ENCODE peak calls at places on chromosomes 12 and 14, in nine cellular contexts. One of them, this sample, is unnamed. For H3K4me1, the result is how much of the 10 kb centered on the place peaks cover.

GRCh38 chr14:21300892-21301291 is 21.0 kb downstream of the RPGRIP1 start:
- DNase-seq in heart left ventricle: peak
- DNase-seq in upper lobe of left lung: peak
- DNase-seq in breast epithelium: no peak
- DNase-seq in stomach: peak
- DNase-seq in Peyer's patch: peak
- DNase-seq in HepG2: no peak
- DNase-seq in suprapubic skin: no peak
- DNase-seq in IMR-90: no peak
- DNase-seq in this sample: peak

GRCh38 chr14:100538566-100539318 is 48.5 kb downstream of the BEGAIN start:
- DNase-seq in heart left ventricle: peak
- DNase-seq in upper lobe of left lung: no peak
- DNase-seq in breast epithelium: no peak
- DNase-seq in stomach: no peak
- DNase-seq in Peyer's patch: peak
- DNase-seq in HepG2: no peak
- DNase-seq in suprapubic skin: peak
- DNase-seq in IMR-90: no peak
- DNase-seq in this sample: peak

GRCh38 chr14:21267886-21268611 is 1.2 kb downstream of the HNRNPC start:
- DNase-seq in heart left ventricle: no peak
- DNase-seq in upper lobe of left lung: peak
- DNase-seq in breast epithelium: no peak
- DNase-seq in stomach: no peak
- DNase-seq in Peyer's patch: no peak
- DNase-seq in HepG2: no peak
- DNase-seq in suprapubic skin: no peak
- DNase-seq in IMR-90: peak
- DNase-seq in this sample: no peak

GRCh38 chr12:50621435-50622304 is 116.9 kb downstream of the DIP2B start:
- DNase-seq in heart left ventricle: no peak
- DNase-seq in upper lobe of left lung: no peak
- DNase-seq in breast epithelium: no peak
- DNase-seq in stomach: no peak
- DNase-seq in Peyer's patch: peak
- DNase-seq in HepG2: no peak
- DNase-seq in suprapubic skin: no peak
- DNase-seq in IMR-90: no peak
- DNase-seq in this sample: peak

GRCh38 chr12:75954076-75954475 is 77.5 kb downstream of the PHLDA1 start:
- DNase-seq in heart left ventricle: no peak
- DNase-seq in upper lobe of left lung: no peak
- DNase-seq in breast epithelium: no peak
- DNase-seq in stomach: no peak
- DNase-seq in Peyer's patch: no peak
- DNase-seq in HepG2: peak
- DNase-seq in suprapubic skin: no peak
- DNase-seq in IMR-90: peak
- DNase-seq in this sample: no peak

GRCh38 chr12:101855364-101855884 is 22.0 kb upstream of the DRAM1 start:
- DNase-seq in heart left ventricle: no peak
- DNase-seq in upper lobe of left lung: no peak
- DNase-seq in breast epithelium: no peak
- DNase-seq in stomach: no peak
- DNase-seq in Peyer's patch: no peak
- DNase-seq in HepG2: peak
- DNase-seq in suprapubic skin: no peak
- DNase-seq in IMR-90: peak
- DNase-seq in this sample: no peak

GRCh38 chr14:87304404-87304803 is 688.6 kb downstream of the GALC start:
- DNase-seq in heart left ventricle: no peak
- DNase-seq in upper lobe of left lung: no peak
- DNase-seq in breast epithelium: no peak
- DNase-seq in stomach: no peak
- DNase-seq in Peyer's patch: no peak
- DNase-seq in HepG2: no peak
- DNase-seq in suprapubic skin: no peak
- DNase-seq in IMR-90: no peak
- DNase-seq in this sample: no peak

GRCh38 chr12:69739287-69740191 is 879 bp downstream of the RAB3IP start:
- DNase-seq in heart left ventricle: peak
- DNase-seq in upper lobe of left lung: peak
- DNase-seq in breast epithelium: peak
- DNase-seq in stomach: peak
- DNase-seq in Peyer's patch: peak
- DNase-seq in HepG2: peak
- DNase-seq in suprapubic skin: no peak
- DNase-seq in IMR-90: peak
- DNase-seq in this sample: peak

GRCh38 chr12:88029093-88029665 is at the start of gene C12orf50:
- DNase-seq in heart left ventricle: no peak
- DNase-seq in upper lobe of left lung: no peak
- DNase-seq in breast epithelium: no peak
- DNase-seq in stomach: no peak
- DNase-seq in Peyer's patch: no peak
- DNase-seq in HepG2: no peak
- DNase-seq in suprapubic skin: no peak
- DNase-seq in IMR-90: no peak
- DNase-seq in this sample: no peak

GRCh38 chr12:20653871-20654270 is 41.3 kb upstream of the SLCO1C1 start:
- DNase-seq in heart left ventricle: no peak
- DNase-seq in upper lobe of left lung: no peak
- DNase-seq in breast epithelium: no peak
- DNase-seq in stomach: no peak
- DNase-seq in Peyer's patch: no peak
- DNase-seq in HepG2: no peak
- DNase-seq in suprapubic skin: no peak
- DNase-seq in IMR-90: peak
- DNase-seq in this sample: no peak

GRCh38 chr14:104603623-104604401 is 760 bp downstream of the TMEM179 start:
- DNase-seq in heart left ventricle: peak
- DNase-seq in upper lobe of left lung: no peak
- DNase-seq in breast epithelium: no peak
- DNase-seq in stomach: no peak
- DNase-seq in Peyer's patch: no peak
- DNase-seq in HepG2: no peak
- DNase-seq in suprapubic skin: peak
- DNase-seq in IMR-90: no peak
- DNase-seq in this sample: no peak

GRCh38 chr12:125853670-125854069 is 788.4 kb downstream of the AACS start:
- DNase-seq in heart left ventricle: no peak
- DNase-seq in upper lobe of left lung: no peak
- DNase-seq in breast epithelium: no peak
- DNase-seq in stomach: no peak
- DNase-seq in Peyer's patch: no peak
- DNase-seq in HepG2: no peak
- DNase-seq in suprapubic skin: no peak
- DNase-seq in IMR-90: no peak
- DNase-seq in this sample: no peak

GRCh38 chr12:125856366-125856765 is 791.1 kb downstream of the AACS start:
- DNase-seq in heart left ventricle: no peak
- DNase-seq in upper lobe of left lung: no peak
- DNase-seq in breast epithelium: no peak
- DNase-seq in stomach: no peak
- DNase-seq in Peyer's patch: no peak
- DNase-seq in HepG2: no peak
- DNase-seq in suprapubic skin: no peak
- DNase-seq in IMR-90: no peak
- DNase-seq in this sample: no peak

GRCh38 chr12:125852679-125853078 is 787.4 kb downstream of the AACS start:
- DNase-seq in heart left ventricle: no peak
- DNase-seq in upper lobe of left lung: no peak
- DNase-seq in breast epithelium: no peak
- DNase-seq in stomach: no peak
- DNase-seq in Peyer's patch: no peak
- DNase-seq in HepG2: no peak
- DNase-seq in suprapubic skin: no peak
- DNase-seq in IMR-90: no peak
- DNase-seq in this sample: no peak

GRCh38 chr12:125860672-125861288 is 795.5 kb downstream of the AACS start:
- DNase-seq in heart left ventricle: no peak
- DNase-seq in upper lobe of left lung: no peak
- DNase-seq in breast epithelium: no peak
- DNase-seq in stomach: no peak
- DNase-seq in Peyer's patch: no peak
- DNase-seq in HepG2: no peak
- DNase-seq in suprapubic skin: no peak
- DNase-seq in IMR-90: no peak
- DNase-seq in this sample: no peak

DNA sequence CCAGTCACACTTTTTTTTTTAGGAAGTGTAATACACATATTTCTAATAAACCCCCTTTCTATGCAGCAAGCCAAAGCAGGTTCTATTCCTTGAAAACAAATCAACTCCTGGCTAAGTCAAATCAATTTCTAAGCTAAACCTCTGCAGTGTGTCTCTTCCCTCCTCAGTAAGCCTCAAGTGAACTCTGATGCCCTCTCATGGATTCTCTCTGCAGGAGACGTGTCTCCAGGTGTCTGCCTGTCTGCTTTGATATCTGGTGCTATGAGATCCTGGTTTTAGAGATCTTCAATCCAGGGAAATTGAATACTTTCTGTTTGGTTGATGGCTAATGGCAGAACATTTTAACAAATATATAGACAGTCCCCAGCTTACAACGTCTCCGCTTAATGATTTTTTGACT is 791.7 kb downstream of the AACS start:
- DNase-seq in heart left ventricle: no peak
- DNase-seq in upper lobe of left lung: no peak
- DNase-seq in breast epithelium: no peak
- DNase-seq in stomach: no peak
- DNase-seq in Peyer's patch: no peak
- DNase-seq in HepG2: no peak
- DNase-seq in suprapubic skin: no peak
- DNase-seq in IMR-90: no peak
- DNase-seq in this sample: no peak
- TF ChIP-seq CTCF in heart left ventricle: no peak
- TF ChIP-seq CTCF in upper lobe of left lung: no peak
- TF ChIP-seq CTCF in breast epithelium: no peak
- TF ChIP-seq CTCF in stomach: no peak
- TF ChIP-seq CTCF in Peyer's patch: no peak
- TF ChIP-seq CTCF in HepG2: no peak
- TF ChIP-seq CTCF in suprapubic skin: no peak
- TF ChIP-seq CTCF in IMR-90: no peak
- TF ChIP-seq CTCF in this sample: no peak

GRCh38 chr12:111993290-111994150 is 19.4 kb downstream of the TMEM116 start:
- DNase-seq in heart left ventricle: no peak
- DNase-seq in upper lobe of left lung: no peak
- DNase-seq in breast epithelium: no peak
- DNase-seq in stomach: no peak
- DNase-seq in Peyer's patch: peak
- DNase-seq in HepG2: no peak
- DNase-seq in suprapubic skin: no peak
- DNase-seq in IMR-90: no peak
- DNase-seq in this sample: no peak
- H3K4me1 ChIP-seq in heart left ventricle: under half
- H3K4me1 ChIP-seq in upper lobe of left lung: under half
- H3K4me1 ChIP-seq in breast epithelium: under half
- H3K4me1 ChIP-seq in stomach: under half
- H3K4me1 ChIP-seq in Peyer's patch: under half
- H3K4me1 ChIP-seq in HepG2: under half
- H3K4me1 ChIP-seq in suprapubic skin: under half
- H3K4me1 ChIP-seq in IMR-90: under half
- H3K4me1 ChIP-seq in this sample: under half

GRCh38 chr12:118033902-118034301 is 17.4 kb downstream of the RFC5 start:
- DNase-seq in heart left ventricle: no peak
- DNase-seq in upper lobe of left lung: no peak
- DNase-seq in breast epithelium: no peak
- DNase-seq in stomach: no peak
- DNase-seq in Peyer's patch: no peak
- DNase-seq in HepG2: no peak
- DNase-seq in suprapubic skin: no peak
- DNase-seq in IMR-90: peak
- DNase-seq in this sample: no peak
- TF ChIP-seq POLR2A in heart left ventricle: no peak
- TF ChIP-seq POLR2A in upper lobe of left lung: no peak
- TF ChIP-seq POLR2A in breast epithelium: no peak
- TF ChIP-seq POLR2A in stomach: no peak
- TF ChIP-seq POLR2A in Peyer's patch: no peak
- TF ChIP-seq POLR2A in HepG2: no peak
- TF ChIP-seq POLR2A in suprapubic skin: no peak
- TF ChIP-seq POLR2A in IMR-90: no peak
- TF ChIP-seq POLR2A in this sample: no peak

GRCh38 chr12:78534311-78534710 is 330.3 kb upstream of the SYT1 start:
- DNase-seq in heart left ventricle: no peak
- DNase-seq in upper lobe of left lung: no peak
- DNase-seq in breast epithelium: no peak
- DNase-seq in stomach: no peak
- DNase-seq in Peyer's patch: no peak
- DNase-seq in HepG2: no peak
- DNase-seq in suprapubic skin: no peak
- DNase-seq in IMR-90: no peak
- DNase-seq in this sample: no peak
- TF ChIP-seq CTCF in heart left ventricle: no peak
- TF ChIP-seq CTCF in upper lobe of left lung: no peak
- TF ChIP-seq CTCF in breast epithelium: no peak
- TF ChIP-seq CTCF in stomach: no peak
- TF ChIP-seq CTCF in Peyer's patch: no peak
- TF ChIP-seq CTCF in HepG2: no peak
- TF ChIP-seq CTCF in suprapubic skin: no peak
- TF ChIP-seq CTCF in IMR-90: no peak
- TF ChIP-seq CTCF in this sample: no peak

DNA sequence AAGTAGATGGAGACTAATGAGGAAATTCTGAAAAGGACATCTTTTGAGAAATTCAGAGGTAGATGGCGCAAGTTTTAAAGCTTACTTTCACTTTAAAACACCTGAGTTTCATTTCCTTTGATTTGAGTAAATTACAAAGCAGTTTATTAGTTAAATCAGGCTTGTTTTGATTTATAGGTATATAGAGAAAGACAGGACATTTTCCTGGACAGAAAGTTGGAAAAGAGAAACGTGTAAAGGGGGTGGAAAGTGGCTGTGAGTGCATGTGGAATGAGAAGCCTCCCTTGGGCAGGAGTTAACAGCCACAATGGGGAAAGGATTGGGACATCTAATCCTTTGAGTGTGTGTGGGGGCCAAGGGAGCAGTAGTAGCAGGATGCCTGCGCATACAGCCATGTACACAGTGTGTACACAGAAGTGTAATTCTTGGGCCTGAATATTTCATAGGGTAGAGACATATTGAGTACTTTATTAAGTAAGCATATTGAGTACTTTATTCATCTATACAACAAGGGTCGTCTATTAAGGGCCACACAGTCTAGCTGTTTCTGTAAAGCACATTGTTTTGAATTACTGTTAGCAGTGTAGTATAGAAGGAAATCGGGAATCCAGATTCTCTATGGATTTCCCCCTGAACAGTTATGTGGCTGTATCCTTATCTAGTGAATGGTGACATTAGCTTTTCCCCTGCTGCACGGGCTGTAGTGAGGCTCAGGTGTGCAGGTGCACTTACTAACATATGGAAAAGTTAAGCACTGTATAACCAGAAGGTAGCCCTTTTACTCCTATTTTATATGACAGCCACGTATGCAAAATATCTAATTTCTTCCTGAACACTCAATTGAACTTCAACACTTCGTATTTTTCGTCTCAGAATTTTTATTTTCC is 19.1 kb downstream of the MARK3 start:
- DNase-seq in heart left ventricle: no peak
- DNase-seq in upper lobe of left lung: peak
- DNase-seq in breast epithelium: no peak
- DNase-seq in stomach: no peak
- DNase-seq in Peyer's patch: no peak
- DNase-seq in HepG2: no peak
- DNase-seq in suprapubic skin: no peak
- DNase-seq in IMR-90: peak
- DNase-seq in this sample: no peak
- H3K4me1 ChIP-seq in heart left ventricle: half or more
- H3K4me1 ChIP-seq in upper lobe of left lung: half or more
- H3K4me1 ChIP-seq in breast epithelium: under half
- H3K4me1 ChIP-seq in stomach: half or more
- H3K4me1 ChIP-seq in Peyer's patch: under half
- H3K4me1 ChIP-seq in HepG2: under half
- H3K4me1 ChIP-seq in suprapubic skin: half or more
- H3K4me1 ChIP-seq in IMR-90: under half
- H3K4me1 ChIP-seq in this sample: half or more

GRCh38 chr14:65255583-65256443 is 153.5 kb upstream of the MAX start:
- DNase-seq in heart left ventricle: no peak
- DNase-seq in upper lobe of left lung: peak
- DNase-seq in breast epithelium: peak
- DNase-seq in stomach: peak
- DNase-seq in Peyer's patch: peak
- DNase-seq in HepG2: peak
- DNase-seq in suprapubic skin: no peak
- DNase-seq in IMR-90: no peak
- DNase-seq in this sample: peak
- TF ChIP-seq POLR2A in heart left ventricle: no peak
- TF ChIP-seq POLR2A in upper lobe of left lung: no peak
- TF ChIP-seq POLR2A in breast epithelium: no peak
- TF ChIP-seq POLR2A in stomach: no peak
- TF ChIP-seq POLR2A in Peyer's patch: peak
- TF ChIP-seq POLR2A in HepG2: no peak
- TF ChIP-seq POLR2A in suprapubic skin: no peak
- TF ChIP-seq POLR2A in IMR-90: no peak
- TF ChIP-seq POLR2A in this sample: no peak

This sample was measured in transverse colon.